ENCODE peak calls at places on chromosomes 3 and 15, in seven cellular contexts. H is activated CD8-positive, alpha-beta memory T cell treated with anti-CD3 and anti-CD28 coated beads for 24 hours; M is AG08396; Q is BE2C; Y is amniotic stem cell; J is ELR; G is LoVo. I is an unnamed sample.
A peak's percentile ranks its signal among the peaks of the same experiment; 100 is the strongest.

GRCh38 chr3:152395764-152396163 is 127.0 kb downstream of the MBNL1 start:
- DNase-seq in H (no peak), M (no peak), Q (no peak), Y (no peak), J (no peak), G (no peak), I (no peak)

GRCh38 chr3:179067839-179068238 is 3.8 kb downstream of the ZMAT3 start:
- DNase-seq in H (no peak), M (no peak), Q (no peak), Y (no peak), J (no peak), G (no peak), I (no peak)

GRCh38 chr3:150844484-150844883 is 60.8 kb downstream of the MINDY4B start:
- DNase-seq in H (no peak), M (no peak), Q (no peak), Y (no peak), J (no peak), G (peak; percentile 20), I (no peak)

GRCh38 chr15:97745481-97746071 is 214.9 kb upstream of the ARRDC4 start:
- DNase-seq in H (no peak), M (no peak), Q (peak; percentile 53), Y (no peak), J (peak; percentile 14), G (peak; percentile 30), I (no peak)

GRCh38 chr3:177195242-177195940 is 1.9 kb downstream of the TBL1XR1 start:
- DNase-seq in H (peak; percentile 71), M (no peak), Q (peak; percentile 33), Y (no peak), J (peak; percentile 33), G (no peak), I (no peak)

GRCh38 chr3:70832811-70833509 is 520.5 kb upstream of the MDFIC2 start:
- DNase-seq in H (no peak), M (peak; percentile 13), Q (no peak), Y (no peak), J (peak; percentile 40), G (no peak), I (no peak)

GRCh38 chr3:194267744-194268658 is 83.1 kb downstream of the CPN2 start:
- DNase-seq in H (no peak), M (no peak), Q (no peak), Y (no peak), J (no peak), G (no peak), I (no peak)

GRCh38 chr3:165195226-165195625 is 958 bp downstream of the SLITRK3 start:
- DNase-seq in H (no peak), M (no peak), Q (no peak), Y (no peak), J (no peak), G (no peak), I (no peak)

GRCh38 chr3:127475975-127476374 is 114.6 kb downstream of the TPRA1 start:
- DNase-seq in H (no peak), M (no peak), Q (peak; percentile 43), Y (no peak), J (no peak), G (no peak), I (no peak)

GRCh38 chr3:187616307-187616939 is 53.8 kb downstream of the SST start:
- DNase-seq in H (peak; percentile 72), M (peak; percentile 69), Q (peak; percentile 62), Y (no peak), J (peak; percentile 67), G (peak; percentile 52), I (no peak)

GRCh38 chr15:27638950-27639349 is 460.2 kb downstream of the OCA2 start:
- DNase-seq in H (no peak), M (no peak), Q (peak; percentile 31), Y (no peak), J (no peak), G (no peak), I (no peak)

GRCh38 chr3:51024765-51025681 is 350.3 kb downstream of the DOCK3 start:
- DNase-seq in H (peak; percentile 74), M (no peak), Q (no peak), Y (no peak), J (no peak), G (no peak), I (no peak)

GRCh38 chr3:24583004-24583403 is 88.4 kb upstream of the THRB start:
- DNase-seq in H (no peak), M (no peak), Q (no peak), Y (no peak), J (peak; percentile 18), G (no peak), I (no peak)

GRCh38 chr3:153096611-153097200 is 65.3 kb upstream of the RAP2B start:
- DNase-seq in H (no peak), M (no peak), Q (no peak), Y (no peak), J (no peak), G (peak; percentile 62), I (no peak)